ENCODE peak calls at places on chromosomes 1 and 21, in four cellular contexts. K is heart left ventricle, Q is OCI-LY7, L is RWPE1. W is an unnamed sample.

GRCh38 chr1:237386362-237387143 is 344.6 kb downstream of the RYR2 start:
- DNase-seq in L (peak), Q (peak), K (no peak), W (peak)

GRCh38 chr1:24912359-24913273 is 17.5 kb downstream of the RUNX3 start:
- DNase-seq in K (no peak), Q (no peak), L (no peak), W (no peak)

GRCh38 chr1:109273570-109274288 is 9.2 kb downstream of the PSRC1 start:
- DNase-seq in K (no peak), Q (no peak), L (no peak), W (no peak)

GRCh38 chr1:44811714-44812151 is 3.4 kb downstream of the BTBD19 start:
- DNase-seq in K (no peak), Q (no peak), L (no peak), W (no peak)

GRCh38 chr1:33641099-33641830 is 168.8 kb downstream of the ZSCAN20 start:
- DNase-seq in Q (peak), L (peak), K (no peak), W (no peak)

GRCh38 chr1:208047476-208047934 is 136.6 kb upstream of the CD34 start:
- DNase-seq in K (peak), L (no peak), Q (no peak), W (no peak)

GRCh38 chr1:32886012-32886827 is at the start of gene HPCA:
- DNase-seq in L (peak), Q (no peak), K (peak), W (no peak)

GRCh38 chr1:3074297-3074741 is 5.3 kb downstream of the PRDM16 start:
- DNase-seq in K (no peak), L (no peak), Q (no peak), W (no peak)

GRCh38 chr1:17335821-17336718 is 28.1 kb downstream of the PADI4 start:
- DNase-seq in K (peak), L (peak), Q (peak), W (no peak)

GRCh38 chr1:204859885-204860284 is 10.8 kb upstream of the NFASC start:
- DNase-seq in L (no peak), Q (no peak), K (no peak), W (peak)

GRCh38 chr1:12502300-12503109 is 115.5 kb downstream of the DHRS3 start:
- DNase-seq in L (no peak), K (no peak), Q (no peak), W (no peak)

GRCh38 chr1:208207388-208208131 is 36.6 kb downstream of the PLXNA2 start:
- DNase-seq in Q (no peak), L (peak), K (peak), W (no peak)

GRCh38 chr1:110348050-110348449 is 8.9 kb downstream of the RBM15 start:
- DNase-seq in Q (no peak), K (no peak), L (no peak), W (no peak)

GRCh38 chr1:2240251-2241156 is 12.4 kb downstream of the SKI start:
- DNase-seq in K (peak), Q (no peak), L (no peak), W (no peak)

GRCh38 chr1:188237573-188238353 is 1409.0 kb downstream of the PLA2G4A start:
- DNase-seq in L (peak), Q (no peak), K (no peak), W (no peak)

GRCh38 chr21:42545317-42545716 is 31.7 kb downstream of the SLC37A1 start:
- DNase-seq in Q (no peak), K (no peak), L (no peak), W (no peak)

GRCh38 chr1:227794813-227795183 is 20.7 kb upstream of the PRSS38 start:
- DNase-seq in Q (no peak), L (no peak), K (no peak), W (no peak)

GRCh38 chr1:94095112-94095637 is 25.8 kb downstream of the ABCA4 start:
- DNase-seq in K (peak), Q (no peak), L (no peak), W (no peak)

GRCh38 chr1:41795205-41795762 is 123.4 kb downstream of the HIVEP3 start:
- DNase-seq in K (no peak), L (peak), Q (no peak), W (no peak)

GRCh38 chr1:77874804-77875445 is 13.5 kb upstream of the NEXN start:
- DNase-seq in Q (no peak), K (no peak), L (peak), W (no peak)

GRCh38 chr1:211735208-211736170 is 60.1 kb upstream of the NEK2 start:
- DNase-seq in K (no peak), Q (no peak), L (peak), W (no peak)

GRCh38 chr1:186465956-186466355 is 5.0 kb upstream of the PDC start:
- DNase-seq in K (no peak), L (no peak), Q (no peak), W (no peak)

GRCh38 chr1:177847843-177848242 is 122.0 kb downstream of the SEC16B start:
- DNase-seq in K (no peak), L (peak), Q (no peak), W (no peak)

GRCh38 chr1:115337276-115337632 is 795 bp downstream of the NGF start:
- DNase-seq in K (no peak), Q (no peak), L (no peak), W (peak)

GRCh38 chr1:64934115-64934880 is 32.1 kb downstream of the JAK1 start:
- DNase-seq in K (no peak), Q (no peak), L (peak), W (no peak)

GRCh38 chr1:247043406-247043805 is 35.2 kb downstream of the ZNF670 start:
- DNase-seq in K (no peak), Q (no peak), L (no peak), W (no peak)
- TF ChIP-seq CTCF in K (no peak), Q (no peak), L (no peak), W (no peak)

GRCh38 chr21:43816611-43817071 is 27.3 kb downstream of the RRP1 start:
- DNase-seq in K (no peak), L (no peak), Q (no peak), W (no peak)
- TF ChIP-seq CTCF in K (no peak), L (no peak), Q (peak), W (peak)

DNA sequence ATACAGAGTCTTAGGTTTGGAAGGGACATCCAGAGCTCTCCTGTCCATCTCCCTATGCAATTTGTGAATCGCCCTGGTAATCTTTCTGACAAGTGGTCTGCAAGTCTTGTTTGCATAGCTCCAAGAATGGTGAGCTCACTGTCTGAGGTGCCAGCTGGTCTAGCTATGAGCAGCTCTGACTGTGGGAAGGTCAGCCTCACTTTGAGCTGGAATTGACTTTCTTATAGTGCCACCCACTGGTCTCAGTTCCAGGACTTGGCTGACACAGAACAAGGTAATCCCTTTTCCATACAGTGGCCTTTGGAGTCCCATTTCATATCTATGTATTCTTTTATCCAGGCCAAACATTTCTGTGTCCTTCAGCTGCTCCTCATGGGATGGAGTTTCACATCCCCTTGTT is 95.6 kb upstream of the C8B start:
- DNase-seq in L (no peak), K (no peak), Q (no peak), W (no peak)
- TF ChIP-seq CTCF in L (no peak), K (no peak), Q (no peak), W (peak)

GRCh38 chr1:39354572-39354971 is 136.9 kb upstream of the BMP8A start:
- DNase-seq in Q (peak), K (no peak), L (no peak), W (no peak)
- TF ChIP-seq CTCF in Q (peak), K (no peak), L (no peak), W (peak)

W was measured in D721Med.